ENCODE peak calls at places on chromosomes 2 and 18, in eight cellular contexts. One of them, this sample, is unnamed.
A peak's percentile ranks its signal among the peaks of the same experiment; 100 is the strongest.

GRCh38 chr2:120237491-120237902 is 14.3 kb upstream of the TMEM185B start:
- DNase-seq in HTR-8/SVneo: peak; percentile 65
- DNase-seq in GM19239: no peak
- DNase-seq in astrocyte of the spinal cord: peak; percentile 81
- DNase-seq in cerebellum: no peak
- DNase-seq in activated CD4-positive, alpha-beta T cell treated with anti-CD3 and anti-CD28 coated beads, Interleukin-2, amount 50 U/mL, for 24 hours: no peak
- DNase-seq in neural progenitor cell: peak; percentile 27
- DNase-seq in activated T-cell treated with anti-CD3 and anti-CD28 coated beads, Interleukin-2, amount 50 U/mL, for 1 hour: no peak
- DNase-seq in this sample: peak; percentile 99

GRCh38 chr2:134482766-134483340 is 229.0 kb downstream of the MGAT5 start:
- DNase-seq in HTR-8/SVneo: no peak
- DNase-seq in GM19239: no peak
- DNase-seq in astrocyte of the spinal cord: no peak
- DNase-seq in cerebellum: no peak
- DNase-seq in activated CD4-positive, alpha-beta T cell treated with anti-CD3 and anti-CD28 coated beads, Interleukin-2, amount 50 U/mL, for 24 hours: no peak
- DNase-seq in neural progenitor cell: no peak
- DNase-seq in activated T-cell treated with anti-CD3 and anti-CD28 coated beads, Interleukin-2, amount 50 U/mL, for 1 hour: no peak
- DNase-seq in this sample: no peak

GRCh38 chr2:201432038-201432437 is 19.2 kb downstream of the TRAK2 start:
- DNase-seq in HTR-8/SVneo: peak; percentile 70
- DNase-seq in GM19239: no peak
- DNase-seq in astrocyte of the spinal cord: peak; percentile 38
- DNase-seq in cerebellum: no peak
- DNase-seq in activated CD4-positive, alpha-beta T cell treated with anti-CD3 and anti-CD28 coated beads, Interleukin-2, amount 50 U/mL, for 24 hours: no peak
- DNase-seq in neural progenitor cell: no peak
- DNase-seq in activated T-cell treated with anti-CD3 and anti-CD28 coated beads, Interleukin-2, amount 50 U/mL, for 1 hour: no peak
- DNase-seq in this sample: peak; percentile 77

GRCh38 chr2:109331081-109331480 is 202.1 kb downstream of the SH3RF3 start:
- DNase-seq in HTR-8/SVneo: no peak
- DNase-seq in GM19239: no peak
- DNase-seq in astrocyte of the spinal cord: no peak
- DNase-seq in cerebellum: no peak
- DNase-seq in activated CD4-positive, alpha-beta T cell treated with anti-CD3 and anti-CD28 coated beads, Interleukin-2, amount 50 U/mL, for 24 hours: no peak
- DNase-seq in neural progenitor cell: no peak
- DNase-seq in activated T-cell treated with anti-CD3 and anti-CD28 coated beads, Interleukin-2, amount 50 U/mL, for 1 hour: no peak
- DNase-seq in this sample: peak; percentile 27

GRCh38 chr18:68735498-68736343 is 20.8 kb upstream of the TMX3 start:
- DNase-seq in HTR-8/SVneo: peak; percentile 45
- DNase-seq in GM19239: peak; percentile 27
- DNase-seq in astrocyte of the spinal cord: peak; percentile 67
- DNase-seq in cerebellum: peak; percentile 62
- DNase-seq in activated CD4-positive, alpha-beta T cell treated with anti-CD3 and anti-CD28 coated beads, Interleukin-2, amount 50 U/mL, for 24 hours: no peak
- DNase-seq in neural progenitor cell: peak; percentile 52
- DNase-seq in activated T-cell treated with anti-CD3 and anti-CD28 coated beads, Interleukin-2, amount 50 U/mL, for 1 hour: no peak
- DNase-seq in this sample: peak; percentile 49

GRCh38 chr18:1906421-1906820 is 664.9 kb downstream of the METTL4 start:
- DNase-seq in HTR-8/SVneo: no peak
- DNase-seq in GM19239: no peak
- DNase-seq in astrocyte of the spinal cord: no peak
- DNase-seq in cerebellum: no peak
- DNase-seq in activated CD4-positive, alpha-beta T cell treated with anti-CD3 and anti-CD28 coated beads, Interleukin-2, amount 50 U/mL, for 24 hours: no peak
- DNase-seq in neural progenitor cell: no peak
- DNase-seq in activated T-cell treated with anti-CD3 and anti-CD28 coated beads, Interleukin-2, amount 50 U/mL, for 1 hour: no peak
- DNase-seq in this sample: no peak

GRCh38 chr2:98522854-98523253 is 78.2 kb downstream of the INPP4A start:
- DNase-seq in HTR-8/SVneo: no peak
- DNase-seq in GM19239: no peak
- DNase-seq in astrocyte of the spinal cord: no peak
- DNase-seq in cerebellum: no peak
- DNase-seq in activated CD4-positive, alpha-beta T cell treated with anti-CD3 and anti-CD28 coated beads, Interleukin-2, amount 50 U/mL, for 24 hours: no peak
- DNase-seq in neural progenitor cell: no peak
- DNase-seq in activated T-cell treated with anti-CD3 and anti-CD28 coated beads, Interleukin-2, amount 50 U/mL, for 1 hour: no peak
- DNase-seq in this sample: no peak

GRCh38 chr2:105790467-105791118 is 45.9 kb downstream of the NCK2 start:
- DNase-seq in HTR-8/SVneo: no peak
- DNase-seq in GM19239: no peak
- DNase-seq in astrocyte of the spinal cord: no peak
- DNase-seq in cerebellum: no peak
- DNase-seq in activated CD4-positive, alpha-beta T cell treated with anti-CD3 and anti-CD28 coated beads, Interleukin-2, amount 50 U/mL, for 24 hours: no peak
- DNase-seq in neural progenitor cell: no peak
- DNase-seq in activated T-cell treated with anti-CD3 and anti-CD28 coated beads, Interleukin-2, amount 50 U/mL, for 1 hour: no peak
- DNase-seq in this sample: peak; percentile 38

GRCh38 chr2:12169060-12169406 is 422.6 kb downstream of the LPIN1 start:
- DNase-seq in HTR-8/SVneo: no peak
- DNase-seq in GM19239: no peak
- DNase-seq in astrocyte of the spinal cord: peak; percentile 94
- DNase-seq in cerebellum: no peak
- DNase-seq in activated CD4-positive, alpha-beta T cell treated with anti-CD3 and anti-CD28 coated beads, Interleukin-2, amount 50 U/mL, for 24 hours: no peak
- DNase-seq in neural progenitor cell: no peak
- DNase-seq in activated T-cell treated with anti-CD3 and anti-CD28 coated beads, Interleukin-2, amount 50 U/mL, for 1 hour: no peak
- DNase-seq in this sample: peak; percentile 94

GRCh38 chr18:78768655-78769501 is 210.7 kb upstream of the SALL3 start:
- DNase-seq in HTR-8/SVneo: no peak
- DNase-seq in GM19239: no peak
- DNase-seq in astrocyte of the spinal cord: no peak
- DNase-seq in cerebellum: no peak
- DNase-seq in activated CD4-positive, alpha-beta T cell treated with anti-CD3 and anti-CD28 coated beads, Interleukin-2, amount 50 U/mL, for 24 hours: no peak
- DNase-seq in neural progenitor cell: no peak
- DNase-seq in activated T-cell treated with anti-CD3 and anti-CD28 coated beads, Interleukin-2, amount 50 U/mL, for 1 hour: no peak
- DNase-seq in this sample: no peak

This sample was measured in RPMI7951.